ENCODE peak calls at places on chromosomes 12 and 14, in four cellular contexts. E, A, Q and S are unnamed samples.

GRCh38 chr14:28652782-28653181 is 113.8 kb upstream of the FOXG1 start:
- DNase-seq in E (no peak), Q (no peak), A (peak), S (no peak)

GRCh38 chr12:92615703-92616102 is 87.1 kb upstream of the PLEKHG7 start:
- DNase-seq in Q (no peak), E (no peak), A (no peak), S (no peak)

GRCh38 chr12:96879301-96879700 is 27.8 kb upstream of the NEDD1 start:
- DNase-seq in Q (no peak), A (peak), E (no peak), S (no peak)

GRCh38 chr14:52663850-52664249 is 31.5 kb downstream of the ERO1A start:
- DNase-seq in A (no peak), Q (no peak), E (no peak), S (no peak)

GRCh38 chr12:90305379-90305778 is 596.7 kb upstream of the ATP2B1 start:
- DNase-seq in E (no peak), Q (no peak), A (no peak), S (peak)

GRCh38 chr12:96108321-96108720 is 72.9 kb upstream of the LTA4H start:
- DNase-seq in E (no peak), Q (no peak), A (peak), S (no peak)

GRCh38 chr14:50531595-50532501 is 521 bp downstream of the MAP4K5 start:
- DNase-seq in A (peak), Q (peak), E (peak), S (peak)

GRCh38 chr14:103031956-103032355 is 25.4 kb downstream of the CDC42BPB start:
- DNase-seq in Q (no peak), A (no peak), E (no peak), S (no peak)

GRCh38 chr14:69376439-69376838 is 21.7 kb downstream of the ERH start:
- DNase-seq in Q (no peak), A (peak), E (no peak), S (no peak)

GRCh38 chr12:92648242-92649031 is 54.4 kb upstream of the PLEKHG7 start:
- DNase-seq in Q (no peak), E (no peak), A (peak), S (no peak)

GRCh38 chr14:100142073-100143040 is 17.1 kb downstream of the DEGS2 start:
- DNase-seq in Q (no peak), E (no peak), A (no peak), S (no peak)

GRCh38 chr12:11807453-11807852 is 158.0 kb downstream of the ETV6 start:
- DNase-seq in E (no peak), A (no peak), Q (no peak), S (no peak)

GRCh38 chr12:56941299-56942017 is 7.2 kb upstream of the SDR9C7 start:
- DNase-seq in A (peak), Q (no peak), E (no peak), S (no peak)

GRCh38 chr12:33926095-33926494 is 96.2 kb upstream of the ALG10 start:
- DNase-seq in E (no peak), A (no peak), Q (no peak), S (no peak)

GRCh38 chr12:120496353-120497340 is 734 bp downstream of the DYNLL1 start:
- DNase-seq in A (peak), Q (peak), E (peak), S (no peak)

GRCh38 chr12:10740182-10740581 is 17.1 kb upstream of the YBX3 start:
- DNase-seq in E (no peak), Q (no peak), A (no peak), S (peak)

GRCh38 chr12:1661553-1662335 is 29.1 kb upstream of the ADIPOR2 start:
- DNase-seq in A (peak), E (peak), Q (peak), S (peak)

GRCh38 chr14:74507796-74508195 is 14.2 kb downstream of the ISCA2 start:
- DNase-seq in Q (no peak), A (no peak), E (no peak), S (no peak)

GRCh38 chr12:130419116-130419515 is 81.4 kb downstream of the PIWIL1 start:
- DNase-seq in Q (no peak), E (no peak), A (no peak), S (no peak)

GRCh38 chr14:69559581-69560011 is 15.1 kb downstream of the CCDC177 start:
- DNase-seq in A (no peak), E (no peak), Q (no peak), S (no peak)

GRCh38 chr14:91464615-91465205 is 45.4 kb downstream of the PPP4R3A start:
- DNase-seq in A (no peak), E (no peak), Q (no peak), S (no peak)

GRCh38 chr12:104182144-104182543 is 33.4 kb upstream of the TXNRD1 start:
- DNase-seq in Q (no peak), A (peak), E (peak), S (no peak)

GRCh38 chr12:125738211-125738610 is 673.0 kb downstream of the AACS start:
- DNase-seq in Q (no peak), A (no peak), E (no peak), S (no peak)

GRCh38 chr12:60071759-60072191 is 475.9 kb downstream of the SLC16A7 start:
- DNase-seq in A (no peak), E (no peak), Q (no peak), S (no peak)

GRCh38 chr12:65953621-65954020 is 129.3 kb downstream of the HMGA2 start:
- DNase-seq in Q (no peak), E (no peak), A (peak), S (no peak)

GRCh38 chr14:86973177-86973576 is 1019.8 kb downstream of the GALC start:
- DNase-seq in A (no peak), Q (no peak), E (no peak), S (no peak)

GRCh38 chr12:109896188-109896587 is 3.9 kb upstream of the TCHP start:
- DNase-seq in E (no peak), A (no peak), Q (no peak), S (no peak)

GRCh38 chr12:70831538-70831937 is 89.0 kb downstream of the PTPRR start:
- DNase-seq in A (peak), E (no peak), Q (no peak), S (no peak)

GRCh38 chr14:54814076-54814475 is 88.5 kb downstream of the GCH1 start:
- DNase-seq in A (no peak), E (no peak), Q (no peak), S (no peak)

GRCh38 chr14:100522616-100523021 is 64.6 kb downstream of the BEGAIN start:
- DNase-seq in A (no peak), Q (no peak), E (no peak), S (no peak)

GRCh38 chr14:32623300-32624093 is 294.4 kb downstream of the AKAP6 start:
- DNase-seq in Q (no peak), E (no peak), A (peak), S (no peak)

GRCh38 chr12:95611676-95612309 is 60.5 kb upstream of the USP44 start:
- DNase-seq in E (no peak), A (peak), Q (no peak), S (peak)

GRCh38 chr12:39764944-39765560 is 145.4 kb upstream of the ABCD2 start:
- DNase-seq in A (peak), Q (peak), E (no peak), S (peak)

GRCh38 chr12:1630081-1630826 is 1.2 kb downstream of the WNT5B start:
- DNase-seq in E (peak), A (no peak), Q (no peak), S (no peak)